ENCODE peak calls at places on chromosomes 4 and X, in five cellular contexts. U, V, G, B and I are unnamed samples.
A peak's percentile ranks its signal among the peaks of the same experiment; 100 is the strongest.

GRCh38 chr4:111689214-111689613 is 456.0 kb upstream of the FAM241A start:
- DNase-seq in U (peak; percentile 11), V (peak; percentile 53), G (no peak), B (peak; percentile 42), I (peak; percentile 77)

GRCh38 chrX:57528670-57529255 is 63.0 kb upstream of the ZXDB start:
- DNase-seq in U (peak; percentile 34), V (peak; percentile 0), G (no peak), B (no peak), I (peak; percentile 0)

GRCh38 chr4:26522478-26522877 is 32.2 kb upstream of the CCKAR start:
- DNase-seq in U (no peak), V (peak; percentile 2), G (no peak), B (no peak), I (peak; percentile 39)

GRCh38 chr4:2248044-2248780 is 6.3 kb upstream of the HAUS3 start:
- DNase-seq in U (no peak), V (no peak), G (no peak), B (no peak), I (no peak)

GRCh38 chrX:30530591-30530990 is 47.0 kb downstream of the TASL start:
- DNase-seq in U (no peak), V (peak; percentile 29), G (no peak), B (no peak), I (no peak)

GRCh38 chr4:8910100-8910821 is 38.6 kb upstream of the HMX1 start:
- DNase-seq in U (no peak), V (no peak), G (no peak), B (peak; percentile 5), I (no peak)

GRCh38 chr4:124060261-124060918 is 652.1 kb downstream of the ANKRD50 start:
- DNase-seq in U (peak; percentile 10), V (peak; percentile 98), G (peak; percentile 73), B (peak; percentile 55), I (peak; percentile 50)

GRCh38 chr4:172725581-172725980 is 443.0 kb upstream of the GALNT7 start:
- DNase-seq in U (no peak), V (peak; percentile 5), G (no peak), B (no peak), I (peak; percentile 23)

GRCh38 chrX:100410083-100410590 is at the start of gene PCDH19:
- DNase-seq in U (no peak), V (peak; percentile 61), G (peak; percentile 42), B (peak; percentile 55), I (peak; percentile 64)

GRCh38 chrX:50613846-50614245 is 143.2 kb upstream of the DGKK start:
- DNase-seq in U (no peak), V (no peak), G (no peak), B (no peak), I (no peak)

GRCh38 chr4:76219299-76220055 is 5.9 kb upstream of the SCARB2 start:
- DNase-seq in U (peak; percentile 57), V (peak; percentile 80), G (no peak), B (no peak), I (peak; percentile 57)

GRCh38 chr4:185640809-185641675 is 105.7 kb upstream of the PDLIM3 start:
- DNase-seq in U (peak; percentile 57), V (peak; percentile 91), G (no peak), B (no peak), I (peak; percentile 18)

GRCh38 chr4:2299794-2300193 is 37.9 kb upstream of the MXD4 start:
- DNase-seq in U (no peak), V (no peak), G (no peak), B (no peak), I (no peak)

GRCh38 chr4:16686195-16686594 is 212.2 kb downstream of the LDB2 start:
- DNase-seq in U (no peak), V (peak; percentile 88), G (no peak), B (no peak), I (peak; percentile 92)

GRCh38 chr4:186832906-186833305 is 109.2 kb upstream of the FAT1 start:
- DNase-seq in U (no peak), V (peak; percentile 27), G (no peak), B (no peak), I (no peak)

GRCh38 chrX:43731086-43731485 is 75.0 kb downstream of the MAOA start:
- DNase-seq in U (no peak), V (no peak), G (no peak), B (no peak), I (no peak)

GRCh38 chrX:54452920-54453319 is 12.7 kb downstream of the TSR2 start:
- DNase-seq in U (peak; percentile 17), V (peak; percentile 17), G (no peak), B (no peak), I (no peak)

GRCh38 chrX:136212557-136213111 is 38.6 kb downstream of the MAP7D3 start:
- DNase-seq in U (no peak), V (no peak), G (no peak), B (no peak), I (no peak)

GRCh38 chrX:122087353-122087752 is 1039.9 kb downstream of the GLUD2 start:
- DNase-seq in U (no peak), V (no peak), G (no peak), B (no peak), I (peak; percentile 23)

GRCh38 chr4:15717647-15718416 is 15.0 kb downstream of the BST1 start:
- DNase-seq in U (no peak), V (no peak), G (no peak), B (no peak), I (no peak)

GRCh38 chr4:156242390-156242789 is 288.7 kb upstream of the CTSO start:
- DNase-seq in U (no peak), V (peak; percentile 4), G (no peak), B (no peak), I (no peak)

GRCh38 chrX:57445046-57445445 is 146.8 kb upstream of the ZXDB start:
- DNase-seq in U (no peak), V (no peak), G (no peak), B (no peak), I (no peak)

GRCh38 chr4:5839751-5840674 is 52.9 kb downstream of the CRMP1 start:
- DNase-seq in U (no peak), V (peak; percentile 83), G (peak; percentile 73), B (peak; percentile 83), I (no peak)

GRCh38 chr4:135948797-135949196 is 1583.5 kb downstream of the PCDH18 start:
- DNase-seq in U (no peak), V (no peak), G (no peak), B (no peak), I (no peak)

GRCh38 chr4:7745486-7745885 is 194.2 kb downstream of the AFAP1 start:
- DNase-seq in U (no peak), V (no peak), G (no peak), B (no peak), I (no peak)

GRCh38 chr4:189202182-189202868 is 738.3 kb upstream of the FRG1 start:
- DNase-seq in U (peak; percentile 79), V (peak; percentile 79), G (peak; percentile 44), B (peak; percentile 25), I (peak; percentile 31)

GRCh38 chr4:41160010-41160789 is 54.1 kb downstream of the APBB2 start:
- DNase-seq in U (no peak), V (peak; percentile 91), G (no peak), B (peak; percentile 68), I (peak; percentile 95)

GRCh38 chrX:40003071-40003981 is 94.4 kb downstream of the BCOR start:
- DNase-seq in U (no peak), V (peak; percentile 18), G (no peak), B (no peak), I (no peak)

GRCh38 chrX:54920610-54921426 is at the start of gene TRO:
- DNase-seq in U (no peak), V (peak; percentile 10), G (no peak), B (peak; percentile 22), I (peak; percentile 30)

GRCh38 chr4:6632125-6632524 is 8.4 kb upstream of the MRFAP1 start:
- DNase-seq in U (no peak), V (no peak), G (no peak), B (no peak), I (no peak)

GRCh38 chr4:26984896-26985295 is 124.3 kb downstream of the STIM2 start:
- DNase-seq in U (no peak), V (no peak), G (no peak), B (no peak), I (no peak)

GRCh38 chrX:132022863-132023116 is 312 bp upstream of the STK26 start:
- DNase-seq in U (no peak), V (no peak), G (no peak), B (no peak), I (no peak)

GRCh38 chrX:132023117-132023895 is at the start of gene STK26:
- DNase-seq in U (peak; percentile 90), V (peak; percentile 71), G (peak; percentile 19), B (peak; percentile 79), I (peak; percentile 84)

GRCh38 chrX:132023896-132024386 is 839 bp downstream of the STK26 start:
- DNase-seq in U (peak; percentile 76), V (peak; percentile 0), G (no peak), B (peak; percentile 15), I (no peak)

GRCh38 chrX:132025085-132025484 is 2.0 kb downstream of the STK26 start:
- DNase-seq in U (peak; percentile 56), V (no peak), G (no peak), B (no peak), I (no peak)

GRCh38 chrX:132022115-132022862 is 813 bp upstream of the STK26 start:
- DNase-seq in U (peak; percentile 57), V (peak; percentile 7), G (no peak), B (no peak), I (no peak)
- TF ChIP-seq CTCF in U (peak; percentile 30), V (peak; percentile 28), G (no peak), B (peak; percentile 19), I (peak; percentile 30)

DNA sequence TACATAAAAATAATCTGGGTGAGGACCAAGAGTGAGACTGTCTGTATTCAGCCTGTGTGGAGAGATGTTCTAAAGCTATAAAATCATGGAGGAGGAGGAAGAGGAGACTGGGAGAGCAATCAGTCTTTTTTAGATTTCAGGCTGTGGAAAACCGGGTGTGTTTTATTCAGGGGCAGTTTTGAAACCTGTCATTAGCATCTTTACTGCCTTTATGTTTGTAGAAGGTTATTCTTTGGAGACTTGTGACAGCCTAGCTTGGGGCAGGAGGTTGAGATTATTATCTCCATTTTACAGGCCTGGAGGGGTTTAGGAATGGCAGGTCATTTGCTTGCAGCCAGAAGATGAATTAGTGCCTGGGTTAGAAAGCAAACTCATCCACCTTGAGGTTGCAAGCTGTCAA is 2.1 kb downstream of the TMEM164 start:
- DNase-seq in U (no peak), V (no peak), G (no peak), B (no peak), I (no peak)
- H3K4me3 ChIP-seq in U (peak overlapping the region; percentile 77), V (no peak overlapping the region), G (peak overlapping the region; percentile 71), B (peak overlapping the region; percentile 8), I (no peak overlapping the region)

GRCh38 chr4:82561745-82562552 is at the start of gene TMEM150C:
- DNase-seq in U (peak; percentile 6), V (peak; percentile 33), G (peak; percentile 34), B (no peak), I (peak; percentile 44)
- TF ChIP-seq CTCF in U (no peak), V (no peak), G (peak; percentile 24), B (peak; percentile 37), I (no peak)

GRCh38 chrX:131802836-131803626 is 220.1 kb upstream of the STK26 start:
- DNase-seq in U (peak; percentile 5), V (no peak), G (peak; percentile 17), B (peak; percentile 76), I (no peak)
- H3K4me3 ChIP-seq in U (no peak overlapping the region), V (no peak overlapping the region), G (peak overlapping the region; percentile 18), B (peak overlapping the region; percentile 38), I (no peak overlapping the region)

GRCh38 chr4:54185380-54185779 is 43.7 kb upstream of the PDGFRA start:
- DNase-seq in U (peak; percentile 7), V (no peak), G (no peak), B (no peak), I (no peak)
- TF ChIP-seq CTCF in U (peak; percentile 5), V (peak; percentile 1), G (no peak), B (no peak), I (no peak)

GRCh38 chrX:134172588-134173259 is 64.3 kb upstream of the CCDC160 start:
- DNase-seq in U (no peak), V (peak; percentile 2), G (no peak), B (peak; percentile 14), I (no peak)
- H3K4me3 ChIP-seq in U (no peak overlapping the region), V (peak overlapping the region; percentile 33), G (peak overlapping the region; percentile 62), B (peak overlapping the region; percentile 40), I (peak overlapping the region; percentile 49)